ENCODE peak calls at places on chromosomes 16 and 17, in ten cellular contexts. L, K, J, B, N, M, Y, I, P and W are unnamed samples.

GRCh38 chr17:29155235-29155965 is 24.8 kb downstream of the MYO18A start:
- DNase-seq in P (peak), B (peak), I (no peak), J (no peak), K (no peak), Y (no peak), M (no peak), N (peak), L (no peak), W (no peak)

GRCh38 chr17:12522743-12523181 is 142.9 kb upstream of the MYOCD start:
- DNase-seq in J (peak), N (peak), B (no peak), K (no peak), Y (no peak), M (no peak), I (no peak), P (peak), L (no peak), W (peak)

GRCh38 chr17:16407911-16408588 is 7.3 kb upstream of the TRPV2 start:
- DNase-seq in B (no peak), P (peak), M (peak), N (peak), K (peak), I (peak), Y (peak), L (no peak), J (peak), W (peak)

GRCh38 chr16:88306860-88307545 is 75.8 kb upstream of the ZNF469 start:
- DNase-seq in K (no peak), L (no peak), M (peak), Y (no peak), B (no peak), J (no peak), I (no peak), N (peak), P (no peak), W (no peak)

GRCh38 chr16:68470461-68471150 is 22.3 kb upstream of the SMPD3 start:
- DNase-seq in B (peak), L (no peak), K (no peak), N (no peak), M (peak), Y (peak), P (no peak), J (peak), I (peak), W (no peak)

GRCh38 chr16:66933776-66934137 is 445 bp downstream of the CIAO2B start:
- DNase-seq in B (no peak), J (no peak), N (peak), K (no peak), M (no peak), I (no peak), P (peak), L (no peak), Y (no peak), W (no peak)

GRCh38 chr17:81049973-81050551 is 15.1 kb downstream of the BAIAP2 start:
- DNase-seq in Y (no peak), N (peak), K (peak), J (no peak), B (peak), P (peak), L (no peak), M (peak), I (peak), W (no peak)

GRCh38 chr16:67296422-67296821 is 17.1 kb downstream of the PLEKHG4 start:
- DNase-seq in L (no peak), N (no peak), I (no peak), Y (no peak), B (no peak), J (no peak), M (no peak), K (no peak), P (no peak), W (no peak)

GRCh38 chr16:87295259-87295658 is 21.9 kb downstream of the C16orf95 start:
- DNase-seq in L (no peak), P (peak), K (no peak), Y (no peak), B (no peak), N (peak), J (no peak), M (no peak), I (peak), W (peak)

GRCh38 chr17:41647038-41647813 is 22.9 kb upstream of the KRT17 start:
- DNase-seq in P (no peak), I (no peak), M (no peak), B (no peak), K (no peak), N (no peak), Y (no peak), J (no peak), L (no peak), W (peak)

GRCh38 chr17:46020023-46020735 is 21.1 kb downstream of the STH start:
- DNase-seq in L (no peak), B (no peak), K (no peak), P (no peak), I (peak), M (no peak), J (no peak), Y (no peak), N (no peak), W (no peak)

GRCh38 chr16:9966569-9967157 is 215.6 kb downstream of the GRIN2A start:
- DNase-seq in M (no peak), K (no peak), Y (no peak), I (peak), P (no peak), B (no peak), L (no peak), N (peak), J (no peak), W (peak)

GRCh38 chr17:31916496-31917064 is 15.1 kb upstream of the UTP6 start:
- DNase-seq in P (no peak), J (no peak), N (no peak), B (no peak), K (no peak), Y (no peak), I (no peak), L (no peak), M (no peak), W (no peak)

GRCh38 chr17:57545836-57546305 is 199.2 kb downstream of the CCDC182 start:
- DNase-seq in L (no peak), P (no peak), M (no peak), J (no peak), Y (no peak), K (no peak), I (no peak), N (no peak), B (no peak), W (peak)

GRCh38 chr17:43431741-43432523 is 33.1 kb downstream of the ARL4D start:
- DNase-seq in L (no peak), K (no peak), M (peak), N (no peak), Y (no peak), I (no peak), J (peak), B (no peak), P (no peak), W (peak)

GRCh38 chr17:51119415-51120356 is 982 bp downstream of the SPAG9 start:
- DNase-seq in B (peak), P (peak), N (peak), J (peak), Y (peak), K (peak), M (peak), I (peak), L (no peak), W (peak)

GRCh38 chr17:69302682-69303081 is 24.3 kb downstream of the ABCA5 start:
- DNase-seq in B (no peak), P (no peak), J (no peak), M (no peak), K (no peak), N (no peak), L (no peak), Y (no peak), I (no peak), W (no peak)

GRCh38 chr16:230949-231348 is 1.7 kb upstream of the LUC7L start:
- DNase-seq in P (no peak), N (no peak), I (no peak), L (no peak), B (no peak), Y (no peak), K (no peak), M (no peak), J (no peak), W (no peak)

GRCh38 chr17:43616865-43617264 is 44.9 kb downstream of the MEOX1 start:
- DNase-seq in Y (no peak), M (no peak), L (no peak), J (no peak), K (no peak), B (no peak), I (no peak), P (no peak), N (no peak), W (no peak)

GRCh38 chr17:19713462-19713861 is 2.9 kb downstream of the SLC47A2 start:
- DNase-seq in M (no peak), B (no peak), J (no peak), N (no peak), Y (no peak), I (no peak), P (no peak), L (no peak), K (no peak), W (no peak)

GRCh38 chr16:70695351-70696070 is 9.7 kb upstream of the MTSS2 start:
- DNase-seq in B (peak), M (peak), I (no peak), P (no peak), Y (no peak), J (no peak), K (peak), L (no peak), N (peak), W (no peak)

GRCh38 chr16:29984137-29984763 is 10.6 kb downstream of the TAOK2 start:
- DNase-seq in I (no peak), K (no peak), B (no peak), P (no peak), M (no peak), J (no peak), Y (no peak), L (no peak), N (no peak), W (no peak)

GRCh38 chr17:80096531-80097306 is 4.7 kb upstream of the GAA start:
- DNase-seq in L (no peak), B (no peak), J (no peak), Y (no peak), N (no peak), K (no peak), P (no peak), I (no peak), M (no peak), W (no peak)

GRCh38 chr17:57909548-57909947 is 45.7 kb downstream of the CUEDC1 start:
- DNase-seq in K (no peak), B (no peak), M (no peak), Y (no peak), I (no peak), J (no peak), N (no peak), P (no peak), L (no peak), W (no peak)

GRCh38 chr16:3595110-3595486 is 16.3 kb downstream of the SLX4 start:
- DNase-seq in Y (no peak), M (no peak), L (no peak), P (no peak), B (no peak), K (no peak), I (no peak), N (no peak), J (no peak), W (no peak)

GRCh38 chr17:28317965-28318758 is 838 bp upstream of the TMEM97 start:
- DNase-seq in N (no peak), Y (no peak), I (peak), B (no peak), K (no peak), M (no peak), J (no peak), P (no peak), L (no peak), W (no peak)

GRCh38 chr17:5874486-5874885 is 195.7 kb upstream of the WSCD1 start:
- DNase-seq in L (no peak), J (no peak), I (no peak), P (no peak), B (no peak), M (peak), K (no peak), N (no peak), Y (no peak), W (peak)

GRCh38 chr16:19098173-19098572 is 15.6 kb upstream of the ITPRIPL2 start:
- DNase-seq in P (no peak), J (no peak), M (no peak), B (no peak), L (no peak), Y (peak), K (no peak), N (no peak), I (no peak), W (no peak)

GRCh38 chr16:48284772-48285409 is 37.6 kb upstream of the ABCC11 start:
- DNase-seq in I (peak), N (no peak), K (no peak), L (no peak), Y (no peak), J (no peak), P (no peak), B (no peak), M (no peak), W (no peak)

GRCh38 chr16:4378202-4378666 is 6.6 kb downstream of the VASN start:
- DNase-seq in I (no peak), Y (peak), N (no peak), J (no peak), M (peak), K (peak), L (no peak), B (no peak), P (no peak), W (no peak)

GRCh38 chr16:72838999-72839398 is 208.9 kb downstream of the ZFHX3 start:
- DNase-seq in M (no peak), N (no peak), P (no peak), L (no peak), Y (no peak), B (no peak), K (no peak), J (no peak), I (no peak), W (no peak)

GRCh38 chr16:72836181-72836580 is 211.7 kb downstream of the ZFHX3 start:
- DNase-seq in P (no peak), L (no peak), N (no peak), I (no peak), J (no peak), B (no peak), M (no peak), Y (no peak), K (no peak), W (no peak)

GRCh38 chr16:72835041-72835440 is 212.9 kb downstream of the ZFHX3 start:
- DNase-seq in L (no peak), J (no peak), P (no peak), K (no peak), Y (no peak), N (no peak), I (no peak), B (no peak), M (no peak), W (no peak)

GRCh38 chr16:72837846-72838661 is 209.9 kb downstream of the ZFHX3 start:
- DNase-seq in L (no peak), I (no peak), B (no peak), M (no peak), Y (no peak), P (no peak), N (no peak), J (no peak), K (no peak), W (no peak)

DNA sequence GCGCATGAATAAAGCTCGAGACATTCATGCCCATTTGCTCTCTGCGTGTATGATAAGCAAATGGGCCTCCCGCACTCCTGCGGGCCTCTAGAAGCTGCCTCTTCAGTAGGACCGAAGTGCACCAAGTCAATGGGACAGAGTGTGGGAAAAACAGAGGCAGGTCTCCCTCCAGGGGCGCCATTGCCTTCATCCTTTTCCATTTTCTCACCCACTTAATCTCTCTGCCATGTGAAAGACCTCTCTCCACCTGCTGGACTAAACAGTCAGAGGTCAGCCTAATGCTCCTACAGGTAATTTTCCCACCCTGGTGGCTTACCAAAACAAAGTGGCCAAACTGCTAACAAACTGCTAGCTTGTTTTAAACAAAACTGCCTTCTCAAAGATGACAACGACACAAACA is 210.9 kb downstream of the ZFHX3 start:
- DNase-seq in B (no peak), L (no peak), M (no peak), K (no peak), J (no peak), P (no peak), N (no peak), Y (no peak), I (no peak), W (no peak)
- TF ChIP-seq CTCF in B (no peak), L (no peak), M (no peak), K (no peak), J (no peak), P (no peak), N (no peak), Y (no peak), I (peak), W (no peak)

DNA sequence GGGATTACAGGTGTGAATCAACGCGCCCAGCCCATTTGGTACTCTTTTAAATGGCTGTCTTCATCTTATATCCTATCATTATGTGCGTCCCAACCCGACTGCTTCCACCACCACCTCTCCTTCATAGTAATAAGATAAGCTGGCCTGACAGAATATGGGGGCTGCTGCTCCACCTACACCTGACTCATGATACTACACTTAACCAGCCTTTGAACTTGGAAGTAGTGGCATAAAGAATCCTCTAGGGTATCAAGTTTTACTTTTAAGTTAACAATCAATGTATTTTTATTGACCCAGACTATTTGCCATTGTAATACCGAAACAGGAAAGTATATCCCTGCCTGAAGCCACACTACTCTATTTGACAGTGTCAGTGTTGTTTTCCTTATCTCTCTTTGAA is 18.8 kb downstream of the PDZD9 start:
- DNase-seq in N (no peak), I (no peak), M (no peak), P (no peak), K (no peak), Y (no peak), B (no peak), L (no peak), J (no peak), W (no peak)
- TF ChIP-seq CTCF in N (no peak), I (no peak), M (no peak), P (no peak), K (no peak), Y (no peak), B (no peak), L (no peak), J (no peak), W (no peak)

DNA sequence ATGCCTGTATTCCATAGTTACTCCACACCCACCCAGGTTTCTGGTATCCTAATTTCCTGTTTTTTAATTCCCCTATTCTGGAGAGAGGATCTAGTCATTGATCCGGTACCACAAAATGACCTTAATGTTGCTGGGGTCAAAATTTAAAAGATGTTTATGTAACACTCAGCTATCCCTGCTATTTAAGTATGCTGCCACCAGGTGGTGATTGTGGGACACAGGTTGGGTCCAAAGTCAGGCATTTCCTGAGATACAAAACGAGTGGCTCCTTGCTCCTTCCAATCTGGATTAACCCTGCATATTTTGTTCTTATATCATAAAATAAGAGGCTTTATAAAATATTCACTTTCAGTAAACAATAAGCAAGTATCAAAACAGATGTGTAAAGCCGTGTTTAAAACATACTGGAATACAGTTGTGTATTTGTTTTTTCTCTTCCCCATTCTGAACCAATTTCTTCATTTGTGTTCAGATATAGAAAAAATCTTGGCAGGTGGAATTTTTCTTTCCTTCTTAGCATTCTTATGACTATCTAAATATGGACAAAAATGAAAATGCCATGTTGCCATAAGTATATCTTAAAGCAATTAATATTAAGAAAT is 16.3 kb downstream of the HS3ST4 start:
- DNase-seq in P (no peak), Y (no peak), B (no peak), L (no peak), N (peak), I (peak), J (no peak), M (no peak), K (no peak), W (peak)
- TF ChIP-seq CTCF in P (peak), Y (no peak), B (peak), L (no peak), N (peak), I (peak), J (no peak), M (no peak), K (peak), W (peak)

GRCh38 chr16:17375388-17376304 is 95.1 kb downstream of the XYLT1 start:
- DNase-seq in P (no peak), K (no peak), L (no peak), I (no peak), J (no peak), N (no peak), B (no peak), Y (no peak), M (no peak), W (no peak)
- TF ChIP-seq CTCF in P (no peak), K (no peak), L (no peak), I (no peak), J (no peak), N (no peak), B (no peak), Y (no peak), M (no peak), W (no peak)

GRCh38 chr17:39410279-39410678 is 8.9 kb upstream of the FBXL20 start:
- DNase-seq in I (no peak), J (no peak), L (no peak), N (no peak), B (no peak), K (no peak), P (no peak), Y (no peak), M (no peak), W (no peak)
- TF ChIP-seq CTCF in I (no peak), J (no peak), L (no peak), N (no peak), B (no peak), K (no peak), P (no peak), Y (no peak), M (no peak), W (no peak)

DNA sequence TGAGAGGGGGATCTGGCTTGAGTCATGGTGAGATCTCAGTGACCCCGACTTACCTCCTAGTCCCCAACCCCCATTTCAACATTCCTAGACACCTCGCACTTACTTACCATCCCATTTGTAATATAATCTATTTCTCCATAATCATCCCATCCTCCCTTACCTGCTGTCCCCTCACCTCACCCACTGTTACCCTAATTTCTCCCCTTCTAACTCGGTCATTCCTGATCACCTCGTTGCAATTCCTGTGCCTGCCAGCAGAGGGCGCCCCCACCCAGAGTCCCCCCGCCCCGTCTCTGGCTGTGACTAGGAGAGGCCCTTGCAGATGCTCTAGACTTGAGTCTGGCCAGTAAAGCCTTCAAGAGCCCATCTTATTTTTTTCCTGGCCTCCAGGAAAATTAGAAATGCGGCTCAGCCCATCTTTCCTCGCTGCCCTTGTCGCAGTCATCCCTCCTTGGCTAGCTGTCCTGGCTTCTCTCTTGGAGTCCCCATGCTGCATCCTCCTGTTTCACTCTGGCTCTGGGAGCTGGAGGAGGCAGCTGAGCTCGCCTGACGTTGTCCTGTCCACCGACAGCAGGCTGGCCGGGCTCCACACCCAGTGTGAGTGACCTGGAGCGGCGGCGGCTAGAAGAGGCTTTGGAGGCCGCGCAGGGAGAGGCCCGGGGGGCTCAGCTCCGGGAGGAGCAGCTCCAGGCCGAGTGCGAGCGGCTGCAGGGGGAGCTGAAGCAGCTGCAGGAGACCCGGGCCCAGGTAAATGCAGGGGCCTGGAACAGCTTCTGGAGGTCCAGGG is 5.0 kb downstream of the TBKBP1 start:
- DNase-seq in Y (peak), I (peak), L (no peak), K (peak), M (peak), B (peak), N (peak), J (peak), P (peak), W (peak)
- TF ChIP-seq CTCF in Y (peak), I (peak), L (peak), K (peak), M (peak), B (peak), N (peak), J (peak), P (peak), W (peak)